ENCODE peak calls at places on chromosomes 12 and 14, in eight cellular contexts. One of them, this sample, is unnamed.

GRCh38 chr12:82554529-82554928 is 132.2 kb upstream of the TMTC2 start:
- DNase-seq in esophagus squamous epithelium: no peak
- DNase-seq in sigmoid colon: no peak
- DNase-seq in heart left ventricle: no peak
- DNase-seq in PC-9: no peak
- DNase-seq in tibial nerve: no peak
- DNase-seq in fibroblast of lung: no peak
- DNase-seq in left ventricle myocardium inferior: no peak
- DNase-seq in this sample: no peak

GRCh38 chr12:100539209-100539608 is 34.3 kb upstream of the GAS2L3 start:
- DNase-seq in tibial nerve: no peak
- DNase-seq in sigmoid colon: no peak
- DNase-seq in PC-9: peak
- DNase-seq in esophagus squamous epithelium: no peak
- DNase-seq in heart left ventricle: no peak
- DNase-seq in fibroblast of lung: peak
- DNase-seq in left ventricle myocardium inferior: no peak
- DNase-seq in this sample: no peak

GRCh38 chr12:39538679-39539104 is 80.9 kb downstream of the ABCD2 start:
- DNase-seq in fibroblast of lung: no peak
- DNase-seq in tibial nerve: no peak
- DNase-seq in esophagus squamous epithelium: no peak
- DNase-seq in left ventricle myocardium inferior: no peak
- DNase-seq in PC-9: no peak
- DNase-seq in sigmoid colon: no peak
- DNase-seq in heart left ventricle: no peak
- DNase-seq in this sample: no peak

GRCh38 chr14:51094282-51094821 is 553 bp downstream of the TRIM9 start:
- DNase-seq in heart left ventricle: peak
- DNase-seq in fibroblast of lung: peak
- DNase-seq in esophagus squamous epithelium: no peak
- DNase-seq in sigmoid colon: peak
- DNase-seq in left ventricle myocardium inferior: no peak
- DNase-seq in tibial nerve: no peak
- DNase-seq in PC-9: no peak
- DNase-seq in this sample: no peak

GRCh38 chr14:68951051-68951797 is 27.9 kb downstream of the ACTN1 start:
- DNase-seq in PC-9: peak
- DNase-seq in heart left ventricle: peak
- DNase-seq in left ventricle myocardium inferior: peak
- DNase-seq in sigmoid colon: peak
- DNase-seq in tibial nerve: peak
- DNase-seq in esophagus squamous epithelium: no peak
- DNase-seq in fibroblast of lung: peak
- DNase-seq in this sample: peak

GRCh38 chr12:60920841-60921495 is 1325.1 kb downstream of the SLC16A7 start:
- DNase-seq in sigmoid colon: no peak
- DNase-seq in tibial nerve: no peak
- DNase-seq in heart left ventricle: no peak
- DNase-seq in fibroblast of lung: peak
- DNase-seq in PC-9: no peak
- DNase-seq in esophagus squamous epithelium: no peak
- DNase-seq in left ventricle myocardium inferior: no peak
- DNase-seq in this sample: no peak

GRCh38 chr12:119804011-119804641 is 73.0 kb downstream of the CIT start:
- DNase-seq in tibial nerve: peak
- DNase-seq in sigmoid colon: peak
- DNase-seq in heart left ventricle: peak
- DNase-seq in PC-9: peak
- DNase-seq in esophagus squamous epithelium: peak
- DNase-seq in fibroblast of lung: peak
- DNase-seq in left ventricle myocardium inferior: peak
- DNase-seq in this sample: no peak

GRCh38 chr12:97616936-97617335 is 154.3 kb downstream of the RMST start:
- DNase-seq in heart left ventricle: no peak
- DNase-seq in PC-9: no peak
- DNase-seq in left ventricle myocardium inferior: no peak
- DNase-seq in tibial nerve: no peak
- DNase-seq in sigmoid colon: no peak
- DNase-seq in esophagus squamous epithelium: no peak
- DNase-seq in fibroblast of lung: no peak
- DNase-seq in this sample: no peak

GRCh38 chr14:37585971-37586759 is 8.9 kb downstream of the FOXA1 start:
- DNase-seq in heart left ventricle: no peak
- DNase-seq in esophagus squamous epithelium: no peak
- DNase-seq in PC-9: no peak
- DNase-seq in left ventricle myocardium inferior: no peak
- DNase-seq in sigmoid colon: no peak
- DNase-seq in fibroblast of lung: no peak
- DNase-seq in tibial nerve: no peak
- DNase-seq in this sample: no peak

GRCh38 chr12:44873898-44874297 is 2.2 kb downstream of the NELL2 start:
- DNase-seq in heart left ventricle: no peak
- DNase-seq in tibial nerve: no peak
- DNase-seq in esophagus squamous epithelium: no peak
- DNase-seq in left ventricle myocardium inferior: no peak
- DNase-seq in sigmoid colon: no peak
- DNase-seq in PC-9: no peak
- DNase-seq in fibroblast of lung: peak
- DNase-seq in this sample: no peak

GRCh38 chr12:44876554-44877275 is 600 bp upstream of the NELL2 start:
- DNase-seq in left ventricle myocardium inferior: no peak
- DNase-seq in tibial nerve: no peak
- DNase-seq in heart left ventricle: peak
- DNase-seq in fibroblast of lung: peak
- DNase-seq in esophagus squamous epithelium: no peak
- DNase-seq in PC-9: no peak
- DNase-seq in sigmoid colon: no peak
- DNase-seq in this sample: no peak

GRCh38 chr12:44875954-44876553 is at the start of gene NELL2:
- DNase-seq in left ventricle myocardium inferior: no peak
- DNase-seq in heart left ventricle: no peak
- DNase-seq in esophagus squamous epithelium: no peak
- DNase-seq in sigmoid colon: no peak
- DNase-seq in tibial nerve: no peak
- DNase-seq in fibroblast of lung: peak
- DNase-seq in PC-9: peak
- DNase-seq in this sample: no peak

GRCh38 chr12:44875417-44875953 is 630 bp downstream of the NELL2 start:
- DNase-seq in fibroblast of lung: peak
- DNase-seq in PC-9: no peak
- DNase-seq in left ventricle myocardium inferior: no peak
- DNase-seq in esophagus squamous epithelium: no peak
- DNase-seq in tibial nerve: no peak
- DNase-seq in sigmoid colon: no peak
- DNase-seq in heart left ventricle: no peak
- DNase-seq in this sample: no peak

GRCh38 chr12:44874981-44875416 is 1.1 kb downstream of the NELL2 start:
- DNase-seq in fibroblast of lung: no peak
- DNase-seq in heart left ventricle: no peak
- DNase-seq in PC-9: no peak
- DNase-seq in esophagus squamous epithelium: no peak
- DNase-seq in tibial nerve: no peak
- DNase-seq in left ventricle myocardium inferior: no peak
- DNase-seq in sigmoid colon: no peak
- DNase-seq in this sample: no peak
- H3K4me3 ChIP-seq in fibroblast of lung: peak
- H3K4me3 ChIP-seq in heart left ventricle: peak
- H3K4me3 ChIP-seq in PC-9: peak
- H3K4me3 ChIP-seq in esophagus squamous epithelium: peak
- H3K4me3 ChIP-seq in tibial nerve: peak
- H3K4me3 ChIP-seq in left ventricle myocardium inferior: peak
- H3K4me3 ChIP-seq in sigmoid colon: no peak
- H3K4me3 ChIP-seq in this sample: no peak

DNA sequence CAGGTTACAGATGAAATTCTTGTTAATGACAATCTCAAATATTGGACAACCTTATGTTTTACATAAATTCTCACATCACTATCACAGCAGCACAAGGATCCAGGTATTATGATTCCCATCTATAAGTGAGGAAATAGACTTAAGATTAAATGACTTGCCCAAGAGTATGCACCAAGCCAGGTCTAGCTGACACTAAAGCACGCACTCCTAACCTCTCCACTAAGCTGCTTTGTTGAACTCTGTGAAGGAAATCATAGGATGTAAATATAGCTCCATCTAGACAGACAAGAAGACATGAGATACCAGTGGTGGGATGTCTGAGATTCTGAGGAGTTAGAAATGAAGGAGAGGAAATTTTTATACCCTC is 87.9 kb downstream of the PHLDA1 start:
- DNase-seq in left ventricle myocardium inferior: no peak
- DNase-seq in fibroblast of lung: no peak
- DNase-seq in sigmoid colon: no peak
- DNase-seq in heart left ventricle: no peak
- DNase-seq in tibial nerve: no peak
- DNase-seq in esophagus squamous epithelium: no peak
- DNase-seq in PC-9: no peak
- DNase-seq in this sample: no peak
- H3K27ac ChIP-seq in left ventricle myocardium inferior: peak
- H3K27ac ChIP-seq in fibroblast of lung: peak
- H3K27ac ChIP-seq in sigmoid colon: peak
- H3K27ac ChIP-seq in heart left ventricle: peak
- H3K27ac ChIP-seq in tibial nerve: no peak
- H3K27ac ChIP-seq in esophagus squamous epithelium: peak
- H3K27ac ChIP-seq in PC-9: peak
- H3K27ac ChIP-seq in this sample: no peak

GRCh38 chr12:43728117-43728516 is 30.5 kb downstream of the PUS7L start:
- DNase-seq in left ventricle myocardium inferior: no peak
- DNase-seq in PC-9: no peak
- DNase-seq in sigmoid colon: no peak
- DNase-seq in esophagus squamous epithelium: no peak
- DNase-seq in tibial nerve: no peak
- DNase-seq in heart left ventricle: no peak
- DNase-seq in fibroblast of lung: peak
- DNase-seq in this sample: no peak
- TF ChIP-seq CTCF in left ventricle myocardium inferior: peak
- TF ChIP-seq CTCF in PC-9: peak
- TF ChIP-seq CTCF in sigmoid colon: no peak
- TF ChIP-seq CTCF in esophagus squamous epithelium: peak
- TF ChIP-seq CTCF in tibial nerve: no peak
- TF ChIP-seq CTCF in heart left ventricle: peak
- TF ChIP-seq CTCF in fibroblast of lung: no peak
- TF ChIP-seq CTCF in this sample: no peak

GRCh38 chr12:20370841-20371240 is 2.5 kb downstream of the PDE3A start:
- DNase-seq in PC-9: no peak
- DNase-seq in heart left ventricle: no peak
- DNase-seq in esophagus squamous epithelium: no peak
- DNase-seq in tibial nerve: no peak
- DNase-seq in sigmoid colon: no peak
- DNase-seq in left ventricle myocardium inferior: no peak
- DNase-seq in fibroblast of lung: no peak
- DNase-seq in this sample: no peak

GRCh38 chr12:20368653-20369163 is 371 bp downstream of the PDE3A start:
- DNase-seq in sigmoid colon: peak
- DNase-seq in left ventricle myocardium inferior: peak
- DNase-seq in fibroblast of lung: peak
- DNase-seq in tibial nerve: peak
- DNase-seq in PC-9: no peak
- DNase-seq in esophagus squamous epithelium: no peak
- DNase-seq in heart left ventricle: peak
- DNase-seq in this sample: no peak

GRCh38 chr12:20370001-20370381 is 1.7 kb downstream of the PDE3A start:
- DNase-seq in tibial nerve: peak
- DNase-seq in sigmoid colon: peak
- DNase-seq in left ventricle myocardium inferior: peak
- DNase-seq in PC-9: no peak
- DNase-seq in esophagus squamous epithelium: no peak
- DNase-seq in heart left ventricle: no peak
- DNase-seq in fibroblast of lung: no peak
- DNase-seq in this sample: no peak

GRCh38 chr12:20367731-20368652 is at the start of gene PDE3A:
- DNase-seq in tibial nerve: peak
- DNase-seq in PC-9: peak
- DNase-seq in esophagus squamous epithelium: no peak
- DNase-seq in heart left ventricle: peak
- DNase-seq in left ventricle myocardium inferior: peak
- DNase-seq in fibroblast of lung: peak
- DNase-seq in sigmoid colon: peak
- DNase-seq in this sample: no peak

DNA sequence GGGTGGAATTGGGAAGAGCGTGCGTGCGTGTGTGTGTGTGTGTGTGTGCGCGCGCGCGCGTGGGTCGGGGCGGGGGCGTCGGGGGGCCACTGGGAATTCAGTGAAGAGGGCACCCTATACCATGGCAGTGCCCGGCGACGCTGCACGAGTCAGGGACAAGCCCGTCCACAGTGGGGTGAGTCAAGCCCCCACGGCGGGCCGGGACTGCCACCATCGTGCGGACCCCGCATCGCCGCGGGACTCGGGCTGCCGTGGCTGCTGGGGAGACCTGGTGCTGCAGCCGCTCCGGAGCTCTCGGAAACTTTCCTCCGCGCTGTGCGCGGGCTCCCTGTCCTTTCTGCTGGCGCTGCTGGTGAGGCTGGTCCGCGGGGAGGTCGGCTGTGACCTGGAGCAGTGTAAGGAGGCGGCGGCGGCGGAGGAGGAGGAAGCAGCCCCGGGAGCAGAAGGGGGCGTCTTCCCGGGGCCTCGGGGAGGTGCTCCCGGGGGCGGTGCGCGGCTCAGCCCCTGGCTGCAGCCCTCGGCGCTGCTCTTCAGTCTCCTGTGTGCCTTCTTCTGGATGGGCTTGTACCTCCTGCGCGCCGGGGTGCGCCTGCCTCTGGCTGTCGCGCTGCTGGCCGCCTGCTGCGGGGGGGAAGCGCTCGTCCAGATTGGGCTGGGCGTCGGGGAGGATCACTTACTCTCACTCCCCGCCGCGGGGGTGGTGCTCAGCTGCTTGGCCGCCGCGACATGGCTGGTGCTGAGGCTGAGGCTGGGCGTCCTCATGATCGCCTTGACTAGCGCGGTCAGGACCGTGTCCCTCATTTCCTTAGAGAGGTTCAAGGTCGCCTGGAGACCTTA is 1.0 kb downstream of the PDE3A start:
- DNase-seq in left ventricle myocardium inferior: peak
- DNase-seq in PC-9: peak
- DNase-seq in heart left ventricle: peak
- DNase-seq in esophagus squamous epithelium: no peak
- DNase-seq in tibial nerve: peak
- DNase-seq in sigmoid colon: peak
- DNase-seq in fibroblast of lung: peak
- DNase-seq in this sample: no peak
- H3K4me3 ChIP-seq in left ventricle myocardium inferior: peak
- H3K4me3 ChIP-seq in PC-9: no peak
- H3K4me3 ChIP-seq in heart left ventricle: peak
- H3K4me3 ChIP-seq in esophagus squamous epithelium: peak
- H3K4me3 ChIP-seq in tibial nerve: peak
- H3K4me3 ChIP-seq in sigmoid colon: peak
- H3K4me3 ChIP-seq in fibroblast of lung: peak
- H3K4me3 ChIP-seq in this sample: peak

GRCh38 chr12:62719027-62719426 is 215.9 kb downstream of the PPM1H start:
- DNase-seq in heart left ventricle: no peak
- DNase-seq in esophagus squamous epithelium: no peak
- DNase-seq in sigmoid colon: no peak
- DNase-seq in tibial nerve: no peak
- DNase-seq in left ventricle myocardium inferior: no peak
- DNase-seq in fibroblast of lung: no peak
- DNase-seq in PC-9: no peak
- DNase-seq in this sample: no peak
- H3K27ac ChIP-seq in heart left ventricle: no peak
- H3K27ac ChIP-seq in esophagus squamous epithelium: no peak
- H3K27ac ChIP-seq in sigmoid colon: no peak
- H3K27ac ChIP-seq in tibial nerve: no peak
- H3K27ac ChIP-seq in left ventricle myocardium inferior: no peak
- H3K27ac ChIP-seq in fibroblast of lung: no peak
- H3K27ac ChIP-seq in PC-9: peak
- H3K27ac ChIP-seq in this sample: no peak

This sample was measured in AG04450.